ENCODE peak calls at places on chromosomes 12 and 14, in nine cellular contexts. One of them, this sample, is unnamed.

GRCh38 chr12:52436000-52436827 is 2.0 kb upstream of the KRT75 start:
- DNase-seq in CD4-positive, CD25-positive, alpha-beta regulatory T cell: no peak
- DNase-seq in CD8-positive, alpha-beta T cell: no peak
- DNase-seq in GM12865: no peak
- DNase-seq in IMR-90: peak; percentile 6
- DNase-seq in HuH-7.5: no peak
- DNase-seq in spleen: no peak
- DNase-seq in erythroblast: no peak
- DNase-seq in Daoy: peak; percentile 78
- DNase-seq in this sample: no peak

GRCh38 chr14:96409701-96410100 is 17.8 kb downstream of the AK7 start:
- DNase-seq in CD4-positive, CD25-positive, alpha-beta regulatory T cell: no peak
- DNase-seq in CD8-positive, alpha-beta T cell: no peak
- DNase-seq in GM12865: no peak
- DNase-seq in IMR-90: no peak
- DNase-seq in HuH-7.5: no peak
- DNase-seq in spleen: no peak
- DNase-seq in erythroblast: no peak
- DNase-seq in Daoy: peak; percentile 77
- DNase-seq in this sample: no peak

GRCh38 chr12:92208613-92209121 is 63.0 kb upstream of the BTG1 start:
- DNase-seq in CD4-positive, CD25-positive, alpha-beta regulatory T cell: no peak
- DNase-seq in CD8-positive, alpha-beta T cell: peak; percentile 25
- DNase-seq in GM12865: peak; percentile 77
- DNase-seq in IMR-90: peak; percentile 31
- DNase-seq in HuH-7.5: no peak
- DNase-seq in spleen: no peak
- DNase-seq in erythroblast: no peak
- DNase-seq in Daoy: peak; percentile 64
- DNase-seq in this sample: peak; percentile 95

GRCh38 chr14:58362798-58363412 is 32.8 kb upstream of the TOMM20L start:
- DNase-seq in CD4-positive, CD25-positive, alpha-beta regulatory T cell: no peak
- DNase-seq in CD8-positive, alpha-beta T cell: no peak
- DNase-seq in GM12865: peak; percentile 34
- DNase-seq in IMR-90: peak; percentile 17
- DNase-seq in HuH-7.5: peak; percentile 12
- DNase-seq in spleen: no peak
- DNase-seq in erythroblast: peak; percentile 41
- DNase-seq in Daoy: peak; percentile 21
- DNase-seq in this sample: peak; percentile 32

GRCh38 chr12:121765573-121765972 is 27.9 kb downstream of the RHOF start:
- DNase-seq in CD4-positive, CD25-positive, alpha-beta regulatory T cell: no peak
- DNase-seq in CD8-positive, alpha-beta T cell: no peak
- DNase-seq in GM12865: no peak
- DNase-seq in IMR-90: peak; percentile 97
- DNase-seq in HuH-7.5: no peak
- DNase-seq in spleen: no peak
- DNase-seq in erythroblast: peak; percentile 27
- DNase-seq in Daoy: peak; percentile 91
- DNase-seq in this sample: no peak

GRCh38 chr12:69687390-69687789 is 11.7 kb downstream of the BEST3 start:
- DNase-seq in CD4-positive, CD25-positive, alpha-beta regulatory T cell: no peak
- DNase-seq in CD8-positive, alpha-beta T cell: no peak
- DNase-seq in GM12865: no peak
- DNase-seq in IMR-90: no peak
- DNase-seq in HuH-7.5: no peak
- DNase-seq in spleen: no peak
- DNase-seq in erythroblast: no peak
- DNase-seq in Daoy: no peak
- DNase-seq in this sample: no peak

GRCh38 chr12:1691123-1692007 is 495 bp downstream of the ADIPOR2 start:
- DNase-seq in CD4-positive, CD25-positive, alpha-beta regulatory T cell: peak; percentile 6
- DNase-seq in CD8-positive, alpha-beta T cell: peak; percentile 7
- DNase-seq in GM12865: peak; percentile 60
- DNase-seq in IMR-90: no peak
- DNase-seq in HuH-7.5: peak; percentile 49
- DNase-seq in spleen: peak; percentile 93
- DNase-seq in erythroblast: peak; percentile 82
- DNase-seq in Daoy: peak; percentile 53
- DNase-seq in this sample: peak; percentile 32

GRCh38 chr12:101238806-101239329 is 28.8 kb upstream of the SLC5A8 start:
- DNase-seq in CD4-positive, CD25-positive, alpha-beta regulatory T cell: no peak
- DNase-seq in CD8-positive, alpha-beta T cell: no peak
- DNase-seq in GM12865: no peak
- DNase-seq in IMR-90: no peak
- DNase-seq in HuH-7.5: no peak
- DNase-seq in spleen: no peak
- DNase-seq in erythroblast: no peak
- DNase-seq in Daoy: no peak
- DNase-seq in this sample: no peak

GRCh38 chr12:43362910-43363694 is 188.9 kb downstream of the ADAMTS20 start:
- DNase-seq in CD4-positive, CD25-positive, alpha-beta regulatory T cell: no peak
- DNase-seq in CD8-positive, alpha-beta T cell: no peak
- DNase-seq in GM12865: no peak
- DNase-seq in IMR-90: peak; percentile 16
- DNase-seq in HuH-7.5: no peak
- DNase-seq in spleen: no peak
- DNase-seq in erythroblast: no peak
- DNase-seq in Daoy: peak; percentile 13
- DNase-seq in this sample: no peak

GRCh38 chr12:123085730-123086487 is 65.0 kb downstream of the PITPNM2 start:
- DNase-seq in CD4-positive, CD25-positive, alpha-beta regulatory T cell: no peak
- DNase-seq in CD8-positive, alpha-beta T cell: no peak
- DNase-seq in GM12865: no peak
- DNase-seq in IMR-90: peak; percentile 32
- DNase-seq in HuH-7.5: no peak
- DNase-seq in spleen: peak; percentile 82
- DNase-seq in erythroblast: peak; percentile 14
- DNase-seq in Daoy: peak; percentile 93
- DNase-seq in this sample: no peak

GRCh38 chr14:100314724-100315123 is 8.4 kb upstream of the SLC25A47 start:
- DNase-seq in CD4-positive, CD25-positive, alpha-beta regulatory T cell: no peak
- DNase-seq in CD8-positive, alpha-beta T cell: no peak
- DNase-seq in GM12865: no peak
- DNase-seq in IMR-90: no peak
- DNase-seq in HuH-7.5: no peak
- DNase-seq in spleen: no peak
- DNase-seq in erythroblast: no peak
- DNase-seq in Daoy: no peak
- DNase-seq in this sample: no peak

GRCh38 chr14:68695326-68695768 is 97.5 kb downstream of the ZFP36L1 start:
- DNase-seq in CD4-positive, CD25-positive, alpha-beta regulatory T cell: no peak
- DNase-seq in CD8-positive, alpha-beta T cell: no peak
- DNase-seq in GM12865: peak; percentile 90
- DNase-seq in IMR-90: peak; percentile 100
- DNase-seq in HuH-7.5: no peak
- DNase-seq in spleen: no peak
- DNase-seq in erythroblast: no peak
- DNase-seq in Daoy: peak; percentile 98
- DNase-seq in this sample: no peak

This sample was measured in MM.1S.